ENCODE peak calls at places on chromosomes 3 and 15, in six cellular contexts. N, M, B, P, S and W are unnamed samples.

GRCh38 chr3:68116580-68116979 is 462.2 kb upstream of the SUCLG2 start:
- DNase-seq in N (no peak), M (no peak), B (no peak), P (no peak), S (no peak), W (no peak)

GRCh38 chr3:26118165-26118564 is 328.3 kb downstream of the OXSM start:
- DNase-seq in N (no peak), M (no peak), B (no peak), P (no peak), S (no peak), W (peak; percentile 17)

GRCh38 chr3:195884691-195885035 is 23.7 kb downstream of the TNK2 start:
- DNase-seq in N (no peak), M (no peak), B (no peak), P (no peak), S (no peak), W (no peak)

GRCh38 chr3:109902549-109902948 is 565.2 kb upstream of the DPPA4 start:
- DNase-seq in N (no peak), M (no peak), B (no peak), P (no peak), S (no peak), W (no peak)

GRCh38 chr3:11661052-11661656 is 17.4 kb upstream of the VGLL4 start:
- DNase-seq in N (no peak), M (no peak), B (no peak), P (no peak), S (no peak), W (no peak)

GRCh38 chr3:115217292-115217677 is 70.2 kb upstream of the ZBTB20 start:
- DNase-seq in N (no peak), M (no peak), B (no peak), P (no peak), S (no peak), W (no peak)

GRCh38 chr15:77966540-77967290 is 110.8 kb downstream of the TBC1D2B start:
- DNase-seq in N (peak; percentile 44), M (peak; percentile 53), B (peak; percentile 72), P (no peak), S (no peak), W (no peak)

GRCh38 chr3:80113331-80113730 is 345.5 kb upstream of the ROBO1 start:
- DNase-seq in N (no peak), M (no peak), B (no peak), P (no peak), S (no peak), W (no peak)

GRCh38 chr15:35458176-35458856 is 87.6 kb downstream of the DPH6 start:
- DNase-seq in N (no peak), M (no peak), B (no peak), P (no peak), S (no peak), W (no peak)

GRCh38 chr3:179652467-179653105 is at the start of gene USP13:
- DNase-seq in N (peak; percentile 66), M (peak; percentile 74), B (peak; percentile 90), P (peak; percentile 73), S (peak; percentile 69), W (no peak)

GRCh38 chr3:57820479-57820878 is 64.4 kb downstream of the SLMAP start:
- DNase-seq in N (no peak), M (no peak), B (no peak), P (no peak), S (no peak), W (no peak)

GRCh38 chr3:9965200-9965875 is 13.1 kb upstream of the PRRT3 start:
- DNase-seq in N (no peak), M (no peak), B (no peak), P (no peak), S (no peak), W (no peak)

GRCh38 chr3:125052671-125053303 is 3.0 kb downstream of the HEG1 start:
- DNase-seq in N (no peak), M (peak; percentile 98), B (no peak), P (no peak), S (no peak), W (no peak)

GRCh38 chr15:85684174-85684710 is 110.5 kb downstream of the KLHL25 start:
- DNase-seq in N (no peak), M (no peak), B (no peak), P (no peak), S (no peak), W (no peak)

GRCh38 chr3:9915252-9916141 is 1.4 kb upstream of the IL17RC start:
- DNase-seq in N (peak; percentile 50), M (peak; percentile 52), B (peak; percentile 93), P (peak; percentile 76), S (peak; percentile 83), W (no peak)

GRCh38 chr15:80992436-80992835 is 2.8 kb upstream of the MESD start:
- DNase-seq in N (no peak), M (no peak), B (no peak), P (no peak), S (no peak), W (no peak)

GRCh38 chr3:78823859-78824258 is 943.9 kb downstream of the ROBO1 start:
- DNase-seq in N (no peak), M (peak; percentile 47), B (no peak), P (no peak), S (no peak), W (peak; percentile 77)

GRCh38 chr3:185764168-185764988 is 60.5 kb downstream of the IGF2BP2 start:
- DNase-seq in N (no peak), M (peak; percentile 44), B (no peak), P (no peak), S (no peak), W (no peak)

GRCh38 chr3:190120161-190121060 is at the start of gene P3H2:
- DNase-seq in N (peak; percentile 63), M (peak; percentile 89), B (peak; percentile 91), P (peak; percentile 75), S (peak; percentile 73), W (peak; percentile 56)

GRCh38 chr3:138465927-138466326 is 31.5 kb downstream of the ESYT3 start:
- DNase-seq in N (no peak), M (no peak), B (no peak), P (no peak), S (no peak), W (no peak)

GRCh38 chr3:66722675-66723074 is 221.9 kb upstream of the LRIG1 start:
- DNase-seq in N (no peak), M (peak; percentile 77), B (no peak), P (no peak), S (no peak), W (no peak)

GRCh38 chr15:95127356-95127755 is 896.0 kb downstream of the MCTP2 start:
- DNase-seq in N (no peak), M (peak; percentile 40), B (no peak), P (no peak), S (no peak), W (no peak)

DNA sequence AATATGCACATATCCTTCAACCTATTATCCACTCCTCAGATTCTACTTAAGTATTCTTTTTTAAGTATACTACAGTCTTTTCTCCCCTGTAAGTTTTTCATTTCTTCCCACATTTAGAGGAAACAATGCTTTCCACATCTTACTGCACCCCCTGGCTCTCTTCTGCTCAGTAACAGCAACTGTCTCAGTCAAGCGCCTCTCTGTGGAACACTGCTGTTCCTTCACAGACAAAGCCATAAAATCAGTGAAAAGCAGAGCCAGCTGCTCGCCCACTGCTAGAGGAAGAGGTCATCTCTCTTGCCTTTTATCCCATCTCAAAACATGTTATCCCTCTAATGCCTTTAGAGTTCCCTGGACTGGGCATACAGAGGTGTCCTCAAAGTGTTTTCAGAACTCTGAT is 24.8 kb downstream of the SERP1 start:
- DNase-seq in N (no peak), M (no peak), B (no peak), P (no peak), S (no peak), W (no peak)
- TF ChIP-seq CTCF in N (no peak), M (peak; percentile 18), B (no peak), P (no peak), S (no peak), W (peak; percentile 11)

GRCh38 chr3:31919528-31919927 is 61.5 kb downstream of the OSBPL10 start:
- DNase-seq in N (no peak), M (no peak), B (no peak), P (no peak), S (no peak), W (peak; percentile 86)

GRCh38 chr3:31920310-31920709 is 60.8 kb downstream of the OSBPL10 start:
- DNase-seq in N (no peak), M (no peak), B (no peak), P (no peak), S (no peak), W (no peak)

GRCh38 chr3:31917303-31917903 is 63.7 kb downstream of the OSBPL10 start:
- DNase-seq in N (no peak), M (no peak), B (no peak), P (no peak), S (no peak), W (no peak)

GRCh38 chr3:31921833-31922232 is 59.2 kb downstream of the OSBPL10 start:
- DNase-seq in N (no peak), M (no peak), B (no peak), P (no peak), S (no peak), W (no peak)

GRCh38 chr3:31918179-31919165 is 62.6 kb downstream of the OSBPL10 start:
- DNase-seq in N (no peak), M (no peak), B (no peak), P (no peak), S (no peak), W (no peak)
- H3K4me3 ChIP-seq in N (no peak overlapping the region), M (no peak overlapping the region), B (no peak overlapping the region), P (no peak overlapping the region), S (peak overlapping the region; percentile 6), W (no peak overlapping the region)

GRCh38 chr3:123365450-123366143 is 83.3 kb downstream of the ADCY5 start:
- DNase-seq in N (no peak), M (no peak), B (no peak), P (peak; percentile 17), S (no peak), W (no peak)

GRCh38 chr3:123357275-123357674 is 91.6 kb downstream of the ADCY5 start:
- DNase-seq in N (no peak), M (no peak), B (no peak), P (no peak), S (no peak), W (no peak)

GRCh38 chr3:123361019-123361418 is 87.9 kb downstream of the ADCY5 start:
- DNase-seq in N (no peak), M (no peak), B (no peak), P (no peak), S (no peak), W (no peak)
- TF ChIP-seq CTCF in N (no peak), M (no peak), B (no peak), P (no peak), S (no peak), W (no peak)

GRCh38 chr15:89814112-89814742 is 425 bp downstream of the ANPEP start:
- DNase-seq in N (no peak), M (no peak), B (no peak), P (no peak), S (no peak), W (no peak)
- H3K4me3 ChIP-seq in N (peak overlapping the region; percentile 51), M (peak overlapping the region; percentile 84), B (peak overlapping the region; percentile 56), P (no peak overlapping the region), S (peak overlapping the region; percentile 59), W (no peak overlapping the region)